ENCODE peak calls at places on chromosomes 1 and 21, in eight cellular contexts. T is adrenal gland, V is lung, R is MM.1S, K is breast epithelium, W is ovary, P is Peyer's patch, H is left ventricle myocardium inferior. Q is an unnamed sample. For H3K4me1 and H3K36me3, the result is how much of the 10 kb centered on the place peaks cover.

GRCh38 chr1:32779242-32779641 is 37.9 kb downstream of the YARS1 start:
- DNase-seq in W (no peak), R (no peak), T (no peak), K (no peak), V (no peak), P (no peak), H (no peak), Q (no peak)

GRCh38 chr1:193318347-193318746 is 131.9 kb upstream of the B3GALT2 start:
- DNase-seq in V (no peak), W (no peak), K (no peak), P (no peak), H (no peak), R (no peak), T (no peak), Q (no peak)

GRCh38 chr1:147539122-147539575 is 2.2 kb upstream of the BCL9 start:
- DNase-seq in T (peak), R (no peak), W (peak), P (no peak), K (no peak), H (no peak), V (peak), Q (no peak)

GRCh38 chr21:15028186-15028585 is 36.6 kb downstream of the NRIP1 start:
- DNase-seq in P (no peak), R (no peak), V (no peak), K (no peak), W (no peak), H (no peak), T (no peak), Q (no peak)

GRCh38 chr1:202007279-202007678 is 3.1 kb upstream of the ELF3 start:
- DNase-seq in K (no peak), H (no peak), W (no peak), V (peak), P (no peak), T (no peak), R (no peak), Q (no peak)

GRCh38 chr1:6385673-6386191 is 7.8 kb downstream of the ACOT7 start:
- DNase-seq in P (no peak), T (no peak), V (peak), H (peak), R (no peak), W (no peak), K (peak), Q (peak)

GRCh38 chr1:15575549-15576150 is 9.2 kb downstream of the AGMAT start:
- DNase-seq in T (no peak), K (no peak), H (no peak), P (no peak), R (no peak), V (no peak), W (no peak), Q (no peak)

GRCh38 chr1:156284762-156285161 is 637 bp downstream of the TMEM79 start:
- DNase-seq in V (no peak), W (no peak), K (no peak), P (no peak), T (no peak), H (no peak), R (no peak), Q (no peak)

GRCh38 chr1:9625761-9626160 is 25.8 kb upstream of the PIK3CD start:
- DNase-seq in R (no peak), P (no peak), T (no peak), K (no peak), H (no peak), W (no peak), V (no peak), Q (no peak)

GRCh38 chr1:58814251-58815068 is 30.6 kb upstream of the JUN start:
- DNase-seq in V (peak), W (peak), R (no peak), K (peak), H (peak), T (peak), P (peak), Q (peak)
- H3K4me1 ChIP-seq in V (under half), W (under half), R (under half), K (under half), H (under half), T (under half), P (under half), Q (under half)

GRCh38 chr1:25504706-25505560 is 38.5 kb upstream of the LDLRAP1 start:
- DNase-seq in P (no peak), W (no peak), T (no peak), K (no peak), V (no peak), R (no peak), H (no peak), Q (no peak)

GRCh38 chr1:25503551-25504426 is 39.6 kb upstream of the LDLRAP1 start:
- DNase-seq in P (peak), R (peak), V (peak), W (no peak), K (peak), H (peak), T (peak), Q (peak)

GRCh38 chr1:25502957-25503356 is 40.4 kb upstream of the LDLRAP1 start:
- DNase-seq in W (no peak), H (no peak), T (no peak), P (no peak), K (no peak), R (no peak), V (no peak), Q (no peak)

GRCh38 chr1:25500694-25501093 is 42.7 kb upstream of the LDLRAP1 start:
- DNase-seq in K (no peak), V (no peak), W (no peak), T (no peak), H (no peak), R (no peak), P (no peak), Q (no peak)

GRCh38 chr1:25501235-25502058 is 42.0 kb upstream of the LDLRAP1 start:
- DNase-seq in R (no peak), W (no peak), K (no peak), V (no peak), T (no peak), H (no peak), P (no peak), Q (no peak)
- TF ChIP-seq CTCF in R (peak), W (no peak), K (no peak), V (no peak), T (peak), H (peak), P (no peak), Q (no peak)

GRCh38 chr1:119740886-119741780 is 27.6 kb downstream of the HMGCS2 start:
- DNase-seq in P (no peak), R (no peak), W (no peak), K (no peak), H (no peak), V (no peak), T (no peak), Q (no peak)

GRCh38 chr1:119743308-119743707 is 25.4 kb downstream of the HMGCS2 start:
- DNase-seq in T (no peak), K (no peak), W (peak), R (no peak), P (no peak), H (no peak), V (no peak), Q (no peak)

GRCh38 chr1:119742193-119742592 is 26.5 kb downstream of the HMGCS2 start:
- DNase-seq in V (no peak), H (peak), T (no peak), P (peak), K (no peak), W (no peak), R (no peak), Q (no peak)

GRCh38 chr1:119743776-119744597 is 24.7 kb downstream of the HMGCS2 start:
- DNase-seq in P (peak), W (peak), R (peak), K (peak), V (peak), H (peak), T (peak), Q (peak)

GRCh38 chr1:119742677-119743076 is 26.0 kb downstream of the HMGCS2 start:
- DNase-seq in V (no peak), R (no peak), T (no peak), P (no peak), K (no peak), H (no peak), W (no peak), Q (no peak)
- H3K36me3 ChIP-seq in V (under half), R (under half), T (under half), P (under half), K (under half), H (under half), W (under half), Q (under half)

GRCh38 chr1:92952714-92953113 is 8.5 kb downstream of the DIPK1A start:
- DNase-seq in H (no peak), P (no peak), R (no peak), V (no peak), T (no peak), W (no peak), K (no peak), Q (no peak)
- H3K4me1 ChIP-seq in H (under half), P (under half), R (under half), V (under half), T (under half), W (under half), K (under half), Q (under half)

DNA sequence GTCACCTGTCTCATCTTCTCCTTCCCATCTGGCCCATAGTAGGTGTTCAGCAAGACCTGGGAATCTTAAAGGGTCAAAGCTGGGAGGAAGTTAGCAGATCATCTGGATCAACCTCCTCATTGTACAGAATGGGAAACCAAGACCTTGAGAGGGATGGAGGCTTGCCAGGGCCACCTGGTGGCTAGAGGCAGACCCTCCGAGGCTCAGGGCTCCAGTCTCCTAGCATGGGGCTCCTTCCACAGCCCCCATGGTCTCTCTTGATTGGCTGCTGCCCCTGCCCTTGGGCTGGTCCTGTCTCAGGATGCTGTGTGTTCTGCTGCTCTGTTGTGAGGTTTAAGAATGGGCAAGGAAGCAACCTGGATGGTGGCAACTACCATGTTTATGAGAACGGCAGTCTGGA is 68.7 kb upstream of the CNTN2 start:
- DNase-seq in K (no peak), T (no peak), V (no peak), H (no peak), P (no peak), R (no peak), W (no peak), Q (no peak)
- TF ChIP-seq CTCF in K (no peak), T (no peak), V (no peak), H (no peak), P (no peak), R (peak), W (no peak), Q (no peak)

DNA sequence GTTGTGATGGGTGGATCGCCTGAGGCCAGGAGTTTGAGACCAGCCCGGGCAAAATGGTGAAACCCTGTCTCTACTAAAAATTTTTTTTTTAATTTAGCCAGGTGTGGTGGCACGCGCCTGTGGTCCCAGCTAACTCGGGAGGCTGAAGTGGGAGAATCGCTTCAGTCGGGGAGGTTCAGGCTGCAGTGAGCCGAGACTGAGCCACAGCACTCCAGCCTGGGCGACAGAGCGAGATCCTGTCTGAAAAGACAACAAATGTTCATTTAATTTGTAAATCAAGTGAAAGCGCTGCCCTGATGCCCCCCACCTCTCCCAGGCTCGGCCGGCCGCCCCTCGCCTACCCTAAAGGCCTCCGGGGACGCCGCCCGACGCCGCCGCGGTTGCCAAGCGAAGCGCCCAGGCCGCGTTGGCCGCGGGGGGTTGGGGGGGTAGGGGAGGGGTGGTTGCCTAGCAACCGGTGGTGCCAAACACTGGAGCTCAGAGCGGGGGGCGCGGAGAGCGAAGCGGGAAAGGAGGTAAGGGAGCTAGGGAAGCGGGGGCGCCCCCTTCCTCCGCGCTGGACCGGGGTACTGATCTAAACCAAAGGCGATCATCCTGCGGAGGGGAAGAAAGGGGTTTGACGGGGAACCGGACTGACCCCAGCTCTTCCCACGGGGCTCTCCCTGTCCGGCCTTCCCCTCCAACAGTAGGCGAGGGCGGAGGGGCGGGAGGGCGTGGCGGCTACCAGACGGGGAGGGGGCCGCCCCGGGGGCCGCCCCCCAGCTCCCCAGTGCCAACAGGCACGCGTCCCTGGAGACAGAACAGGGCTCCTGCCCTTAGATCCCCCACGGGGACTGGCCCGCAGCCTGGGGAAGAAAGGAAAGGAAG is at the start of gene TEKT2:
- DNase-seq in R (no peak), K (no peak), T (no peak), P (peak), V (peak), W (peak), H (no peak), Q (peak)
- H3K36me3 ChIP-seq in R (under half), K (under half), T (under half), P (under half), V (under half), W (under half), H (under half), Q (under half)

DNA sequence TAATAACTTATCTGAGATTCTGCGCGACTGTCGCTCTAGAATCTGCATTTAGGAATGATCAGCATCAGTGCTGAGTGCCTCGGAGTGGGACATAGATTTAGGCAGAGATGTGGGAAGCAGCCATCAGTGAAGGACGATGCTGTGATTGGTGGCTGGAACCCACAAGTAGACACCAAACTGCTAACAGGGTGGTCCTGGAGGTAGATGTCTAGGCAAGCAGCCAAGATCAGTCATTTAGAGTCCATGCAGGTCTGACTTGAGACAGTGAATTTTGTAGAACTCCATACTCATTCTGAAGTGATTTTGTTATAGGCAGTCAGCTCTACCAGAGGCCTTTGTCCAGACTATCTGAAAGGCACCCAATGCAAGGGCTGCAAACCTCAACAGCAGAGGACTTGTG is 51.8 kb upstream of the LYST start:
- DNase-seq in P (no peak), K (no peak), R (no peak), H (no peak), V (no peak), T (no peak), W (no peak), Q (no peak)
- H3K4me1 ChIP-seq in P (under half), K (under half), R (under half), H (under half), V (under half), T (under half), W (under half), Q (under half)

GRCh38 chr1:206932271-206932670 is 10.5 kb upstream of the FCMR start:
- DNase-seq in R (no peak), V (no peak), H (no peak), K (no peak), W (no peak), P (no peak), T (no peak), Q (no peak)

GRCh38 chr1:206929509-206929908 is 7.8 kb upstream of the FCMR start:
- DNase-seq in R (no peak), H (no peak), T (no peak), V (no peak), K (no peak), P (no peak), W (no peak), Q (no peak)

GRCh38 chr1:206933333-206933945 is 11.7 kb upstream of the FCMR start:
- DNase-seq in W (no peak), P (no peak), H (no peak), K (no peak), R (peak), T (peak), V (peak), Q (no peak)

GRCh38 chr1:206930210-206930798 is 8.6 kb upstream of the FCMR start:
- DNase-seq in H (no peak), K (no peak), V (no peak), P (no peak), R (no peak), W (no peak), T (no peak), Q (no peak)

GRCh38 chr1:206931709-206932108 is 10.0 kb upstream of the FCMR start:
- DNase-seq in R (no peak), K (no peak), V (no peak), W (no peak), T (no peak), P (no peak), H (no peak), Q (no peak)
- TF ChIP-seq CTCF in R (peak), K (no peak), V (no peak), W (no peak), T (no peak), P (no peak), H (no peak), Q (no peak)

Q was measured in pancreas.